ENCODE peak calls at places on chromosomes 11 and 22, in eight cellular contexts. One of them, this sample, is unnamed.

GRCh38 chr11:60343094-60343704 is 16.1 kb downstream of the MS4A6E start:
- DNase-seq in NB4: peak
- DNase-seq in mucosa of descending colon: peak
- DNase-seq in endothelial cell: no peak
- DNase-seq in heart left ventricle: no peak
- DNase-seq in tibial nerve: no peak
- DNase-seq in Calu3: peak
- DNase-seq in activated CD8-positive, alpha-beta T cell treated with anti-CD3 and anti-CD28 coated beads for 36 hours: peak
- DNase-seq in this sample: no peak

GRCh38 chr11:47327025-47327424 is 25.5 kb downstream of the MYBPC3 start:
- DNase-seq in NB4: no peak
- DNase-seq in mucosa of descending colon: no peak
- DNase-seq in endothelial cell: no peak
- DNase-seq in heart left ventricle: peak
- DNase-seq in tibial nerve: no peak
- DNase-seq in Calu3: no peak
- DNase-seq in activated CD8-positive, alpha-beta T cell treated with anti-CD3 and anti-CD28 coated beads for 36 hours: no peak
- DNase-seq in this sample: no peak

GRCh38 chr11:46359936-46360335 is 12.7 kb downstream of the DGKZ start:
- DNase-seq in NB4: no peak
- DNase-seq in mucosa of descending colon: no peak
- DNase-seq in endothelial cell: no peak
- DNase-seq in heart left ventricle: no peak
- DNase-seq in tibial nerve: no peak
- DNase-seq in Calu3: no peak
- DNase-seq in activated CD8-positive, alpha-beta T cell treated with anti-CD3 and anti-CD28 coated beads for 36 hours: no peak
- DNase-seq in this sample: no peak

GRCh38 chr11:93248602-93249001 is 50.8 kb upstream of the SLC36A4 start:
- DNase-seq in NB4: peak
- DNase-seq in mucosa of descending colon: no peak
- DNase-seq in endothelial cell: no peak
- DNase-seq in heart left ventricle: no peak
- DNase-seq in tibial nerve: no peak
- DNase-seq in Calu3: no peak
- DNase-seq in activated CD8-positive, alpha-beta T cell treated with anti-CD3 and anti-CD28 coated beads for 36 hours: no peak
- DNase-seq in this sample: no peak

GRCh38 chr11:61793084-61793828 is 545 bp downstream of the FEN1 start:
- DNase-seq in NB4: peak
- DNase-seq in mucosa of descending colon: no peak
- DNase-seq in endothelial cell: no peak
- DNase-seq in heart left ventricle: no peak
- DNase-seq in tibial nerve: no peak
- DNase-seq in Calu3: no peak
- DNase-seq in activated CD8-positive, alpha-beta T cell treated with anti-CD3 and anti-CD28 coated beads for 36 hours: no peak
- DNase-seq in this sample: no peak

GRCh38 chr11:118095967-118096367 is 9.2 kb upstream of the SMIM35 start:
- DNase-seq in NB4: no peak
- DNase-seq in mucosa of descending colon: no peak
- DNase-seq in endothelial cell: no peak
- DNase-seq in heart left ventricle: no peak
- DNase-seq in tibial nerve: no peak
- DNase-seq in Calu3: no peak
- DNase-seq in activated CD8-positive, alpha-beta T cell treated with anti-CD3 and anti-CD28 coated beads for 36 hours: no peak
- DNase-seq in this sample: no peak

GRCh38 chr11:64086263-64086938 is 50.7 kb downstream of the FLRT1 start:
- DNase-seq in NB4: peak
- DNase-seq in mucosa of descending colon: peak
- DNase-seq in endothelial cell: no peak
- DNase-seq in heart left ventricle: peak
- DNase-seq in tibial nerve: peak
- DNase-seq in Calu3: no peak
- DNase-seq in activated CD8-positive, alpha-beta T cell treated with anti-CD3 and anti-CD28 coated beads for 36 hours: no peak
- DNase-seq in this sample: no peak

GRCh38 chr22:41256898-41257260 is 16.1 kb upstream of the CHADL start:
- DNase-seq in NB4: no peak
- DNase-seq in mucosa of descending colon: no peak
- DNase-seq in endothelial cell: peak
- DNase-seq in heart left ventricle: no peak
- DNase-seq in tibial nerve: no peak
- DNase-seq in Calu3: no peak
- DNase-seq in activated CD8-positive, alpha-beta T cell treated with anti-CD3 and anti-CD28 coated beads for 36 hours: no peak
- DNase-seq in this sample: no peak

GRCh38 chr11:124313849-124314248 is at the start of gene OR8D1:
- DNase-seq in NB4: no peak
- DNase-seq in mucosa of descending colon: no peak
- DNase-seq in endothelial cell: no peak
- DNase-seq in heart left ventricle: no peak
- DNase-seq in tibial nerve: no peak
- DNase-seq in Calu3: no peak
- DNase-seq in activated CD8-positive, alpha-beta T cell treated with anti-CD3 and anti-CD28 coated beads for 36 hours: no peak
- DNase-seq in this sample: no peak

GRCh38 chr11:14288189-14288935 is 70.6 kb downstream of the RRAS2 start:
- DNase-seq in NB4: no peak
- DNase-seq in mucosa of descending colon: no peak
- DNase-seq in endothelial cell: no peak
- DNase-seq in heart left ventricle: no peak
- DNase-seq in tibial nerve: no peak
- DNase-seq in Calu3: no peak
- DNase-seq in activated CD8-positive, alpha-beta T cell treated with anti-CD3 and anti-CD28 coated beads for 36 hours: no peak
- DNase-seq in this sample: no peak

GRCh38 chr11:71486320-71486719 is 33.3 kb downstream of the NADSYN1 start:
- DNase-seq in NB4: no peak
- DNase-seq in mucosa of descending colon: no peak
- DNase-seq in endothelial cell: no peak
- DNase-seq in heart left ventricle: no peak
- DNase-seq in tibial nerve: no peak
- DNase-seq in Calu3: no peak
- DNase-seq in activated CD8-positive, alpha-beta T cell treated with anti-CD3 and anti-CD28 coated beads for 36 hours: no peak
- DNase-seq in this sample: peak

GRCh38 chr11:112167145-112167544 is at the start of gene TEX12:
- DNase-seq in NB4: no peak
- DNase-seq in mucosa of descending colon: peak
- DNase-seq in endothelial cell: no peak
- DNase-seq in heart left ventricle: no peak
- DNase-seq in tibial nerve: no peak
- DNase-seq in Calu3: no peak
- DNase-seq in activated CD8-positive, alpha-beta T cell treated with anti-CD3 and anti-CD28 coated beads for 36 hours: no peak
- DNase-seq in this sample: no peak

GRCh38 chr11:66546368-66546965 is at the start of gene ACTN3:
- DNase-seq in NB4: no peak
- DNase-seq in mucosa of descending colon: peak
- DNase-seq in endothelial cell: peak
- DNase-seq in heart left ventricle: peak
- DNase-seq in tibial nerve: peak
- DNase-seq in Calu3: no peak
- DNase-seq in activated CD8-positive, alpha-beta T cell treated with anti-CD3 and anti-CD28 coated beads for 36 hours: peak
- DNase-seq in this sample: no peak

GRCh38 chr11:66545701-66546367 is at the start of gene ZDHHC24:
- DNase-seq in NB4: peak
- DNase-seq in mucosa of descending colon: peak
- DNase-seq in endothelial cell: peak
- DNase-seq in heart left ventricle: peak
- DNase-seq in tibial nerve: peak
- DNase-seq in Calu3: peak
- DNase-seq in activated CD8-positive, alpha-beta T cell treated with anti-CD3 and anti-CD28 coated beads for 36 hours: peak
- DNase-seq in this sample: peak

GRCh38 chr11:66541892-66542291 is 4.0 kb downstream of the ZDHHC24 start:
- DNase-seq in NB4: no peak
- DNase-seq in mucosa of descending colon: no peak
- DNase-seq in endothelial cell: no peak
- DNase-seq in heart left ventricle: no peak
- DNase-seq in tibial nerve: no peak
- DNase-seq in Calu3: no peak
- DNase-seq in activated CD8-positive, alpha-beta T cell treated with anti-CD3 and anti-CD28 coated beads for 36 hours: no peak
- DNase-seq in this sample: no peak

GRCh38 chr11:66542362-66542761 is 3.5 kb downstream of the ZDHHC24 start:
- DNase-seq in NB4: peak
- DNase-seq in mucosa of descending colon: no peak
- DNase-seq in endothelial cell: no peak
- DNase-seq in heart left ventricle: no peak
- DNase-seq in tibial nerve: no peak
- DNase-seq in Calu3: no peak
- DNase-seq in activated CD8-positive, alpha-beta T cell treated with anti-CD3 and anti-CD28 coated beads for 36 hours: no peak
- DNase-seq in this sample: no peak

DNA sequence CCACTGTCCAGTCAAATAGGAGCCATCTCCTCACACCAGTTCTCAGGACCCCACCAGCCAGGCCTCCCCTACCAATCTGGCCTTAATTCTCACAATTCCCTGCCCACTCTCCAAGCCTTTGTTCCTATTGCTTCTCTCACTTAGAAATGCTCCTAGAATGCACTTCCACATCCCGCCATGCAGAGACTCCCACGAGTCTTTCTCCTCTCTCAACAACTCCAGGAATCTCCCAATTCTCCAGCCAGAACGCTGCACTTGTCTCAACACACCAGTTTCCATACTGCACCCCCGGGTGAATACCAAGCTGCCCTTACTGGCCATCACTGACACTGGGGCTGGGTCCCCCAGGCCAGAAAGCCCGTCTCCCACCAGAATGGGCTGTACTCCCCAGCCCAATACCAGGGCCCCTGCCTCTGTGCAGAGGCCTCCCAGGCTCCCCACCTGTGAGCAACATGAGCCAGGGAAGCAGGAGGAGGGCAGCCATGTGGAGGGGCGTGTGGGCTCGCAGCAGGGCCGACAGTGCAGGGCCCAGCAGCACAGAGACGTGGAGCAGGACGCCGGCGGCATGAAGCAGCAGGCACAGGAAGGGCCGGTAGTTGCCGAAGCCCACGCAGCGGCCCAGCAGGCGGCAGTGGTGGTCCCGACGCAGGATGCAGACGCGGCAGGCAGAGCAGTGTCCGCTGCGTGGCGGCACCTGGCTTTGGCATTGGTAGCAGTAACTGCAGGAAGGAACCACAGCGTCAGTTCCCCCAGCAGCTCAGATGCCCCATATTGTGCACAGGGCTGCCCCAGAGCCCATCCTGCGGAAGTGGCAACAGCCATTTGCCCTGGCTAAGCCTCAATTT is 2.4 kb downstream of the ZDHHC24 start:
- DNase-seq in NB4: no peak
- DNase-seq in mucosa of descending colon: peak
- DNase-seq in endothelial cell: peak
- DNase-seq in heart left ventricle: peak
- DNase-seq in tibial nerve: no peak
- DNase-seq in Calu3: no peak
- DNase-seq in activated CD8-positive, alpha-beta T cell treated with anti-CD3 and anti-CD28 coated beads for 36 hours: peak
- DNase-seq in this sample: no peak
- TF ChIP-seq CTCF in NB4: no peak
- TF ChIP-seq CTCF in mucosa of descending colon: no peak
- TF ChIP-seq CTCF in endothelial cell: no peak
- TF ChIP-seq CTCF in heart left ventricle: peak
- TF ChIP-seq CTCF in tibial nerve: no peak
- TF ChIP-seq CTCF in Calu3: no peak
- TF ChIP-seq CTCF in activated CD8-positive, alpha-beta T cell treated with anti-CD3 and anti-CD28 coated beads for 36 hours: peak
- TF ChIP-seq CTCF in this sample: peak

GRCh38 chr11:106695506-106695905 is 322.8 kb downstream of the GUCY1A2 start:
- DNase-seq in NB4: no peak
- DNase-seq in mucosa of descending colon: no peak
- DNase-seq in endothelial cell: no peak
- DNase-seq in heart left ventricle: no peak
- DNase-seq in tibial nerve: no peak
- DNase-seq in Calu3: no peak
- DNase-seq in activated CD8-positive, alpha-beta T cell treated with anti-CD3 and anti-CD28 coated beads for 36 hours: no peak
- DNase-seq in this sample: no peak
- TF ChIP-seq CTCF in NB4: no peak
- TF ChIP-seq CTCF in mucosa of descending colon: no peak
- TF ChIP-seq CTCF in endothelial cell: no peak
- TF ChIP-seq CTCF in heart left ventricle: no peak
- TF ChIP-seq CTCF in tibial nerve: no peak
- TF ChIP-seq CTCF in Calu3: no peak
- TF ChIP-seq CTCF in activated CD8-positive, alpha-beta T cell treated with anti-CD3 and anti-CD28 coated beads for 36 hours: no peak
- TF ChIP-seq CTCF in this sample: no peak

GRCh38 chr11:126265801-126266200 is 2.9 kb downstream of the SRPRA start:
- DNase-seq in NB4: peak
- DNase-seq in mucosa of descending colon: no peak
- DNase-seq in endothelial cell: no peak
- DNase-seq in heart left ventricle: no peak
- DNase-seq in tibial nerve: no peak
- DNase-seq in Calu3: no peak
- DNase-seq in activated CD8-positive, alpha-beta T cell treated with anti-CD3 and anti-CD28 coated beads for 36 hours: no peak
- DNase-seq in this sample: no peak
- TF ChIP-seq CTCF in NB4: no peak
- TF ChIP-seq CTCF in mucosa of descending colon: no peak
- TF ChIP-seq CTCF in endothelial cell: no peak
- TF ChIP-seq CTCF in heart left ventricle: no peak
- TF ChIP-seq CTCF in tibial nerve: no peak
- TF ChIP-seq CTCF in Calu3: no peak
- TF ChIP-seq CTCF in activated CD8-positive, alpha-beta T cell treated with anti-CD3 and anti-CD28 coated beads for 36 hours: no peak
- TF ChIP-seq CTCF in this sample: no peak

GRCh38 chr11:133984828-133985227 is 28.1 kb upstream of the IGSF9B start:
- DNase-seq in NB4: no peak
- DNase-seq in mucosa of descending colon: no peak
- DNase-seq in endothelial cell: no peak
- DNase-seq in heart left ventricle: no peak
- DNase-seq in tibial nerve: no peak
- DNase-seq in Calu3: no peak
- DNase-seq in activated CD8-positive, alpha-beta T cell treated with anti-CD3 and anti-CD28 coated beads for 36 hours: no peak
- DNase-seq in this sample: no peak
- TF ChIP-seq CTCF in NB4: no peak
- TF ChIP-seq CTCF in mucosa of descending colon: no peak
- TF ChIP-seq CTCF in endothelial cell: no peak
- TF ChIP-seq CTCF in heart left ventricle: no peak
- TF ChIP-seq CTCF in tibial nerve: no peak
- TF ChIP-seq CTCF in Calu3: no peak
- TF ChIP-seq CTCF in activated CD8-positive, alpha-beta T cell treated with anti-CD3 and anti-CD28 coated beads for 36 hours: no peak
- TF ChIP-seq CTCF in this sample: no peak

GRCh38 chr22:48574776-48575566 is 1252.7 kb downstream of the BRD1 start:
- DNase-seq in NB4: no peak
- DNase-seq in mucosa of descending colon: peak
- DNase-seq in endothelial cell: peak
- DNase-seq in heart left ventricle: no peak
- DNase-seq in tibial nerve: no peak
- DNase-seq in Calu3: no peak
- DNase-seq in activated CD8-positive, alpha-beta T cell treated with anti-CD3 and anti-CD28 coated beads for 36 hours: peak
- DNase-seq in this sample: no peak
- TF ChIP-seq CTCF in NB4: no peak
- TF ChIP-seq CTCF in mucosa of descending colon: no peak
- TF ChIP-seq CTCF in endothelial cell: peak
- TF ChIP-seq CTCF in heart left ventricle: no peak
- TF ChIP-seq CTCF in tibial nerve: peak
- TF ChIP-seq CTCF in Calu3: no peak
- TF ChIP-seq CTCF in activated CD8-positive, alpha-beta T cell treated with anti-CD3 and anti-CD28 coated beads for 36 hours: peak
- TF ChIP-seq CTCF in this sample: no peak

GRCh38 chr11:72704028-72704782 is 30.0 kb upstream of the PDE2A start:
- DNase-seq in NB4: no peak
- DNase-seq in mucosa of descending colon: no peak
- DNase-seq in endothelial cell: no peak
- DNase-seq in heart left ventricle: no peak
- DNase-seq in tibial nerve: no peak
- DNase-seq in Calu3: no peak
- DNase-seq in activated CD8-positive, alpha-beta T cell treated with anti-CD3 and anti-CD28 coated beads for 36 hours: no peak
- DNase-seq in this sample: no peak
- TF ChIP-seq CTCF in NB4: peak
- TF ChIP-seq CTCF in mucosa of descending colon: no peak
- TF ChIP-seq CTCF in endothelial cell: no peak
- TF ChIP-seq CTCF in heart left ventricle: no peak
- TF ChIP-seq CTCF in tibial nerve: no peak
- TF ChIP-seq CTCF in Calu3: no peak
- TF ChIP-seq CTCF in activated CD8-positive, alpha-beta T cell treated with anti-CD3 and anti-CD28 coated beads for 36 hours: no peak
- TF ChIP-seq CTCF in this sample: peak

This sample was measured in CD14-positive monocyte.